ENCODE peak calls at places on chromosomes 13 and 19, in seven cellular contexts. S is ovary, F is left ventricle myocardium inferior, X is AG10803, K is fibroblast of mammary gland, Y is body of pancreas, J is astrocyte of the spinal cord. C is an unnamed sample.
A peak's percentile ranks its signal among the peaks of the same experiment; 100 is the strongest.

GRCh38 chr19:43518051-43518450 is 8.9 kb downstream of the ETHE1 start:
- DNase-seq in S (no peak), F (no peak), X (no peak), K (no peak), Y (no peak), J (no peak), C (no peak)

GRCh38 chr19:44851427-44851826 is 5.3 kb downstream of the NECTIN2 start:
- DNase-seq in S (no peak), F (no peak), X (no peak), K (no peak), Y (no peak), J (no peak), C (no peak)

GRCh38 chr19:33373701-33374405 is at the start of gene CEBPG:
- DNase-seq in S (peak; percentile 67), F (peak; percentile 59), X (peak; percentile 77), K (peak; percentile 30), Y (peak; percentile 72), J (peak; percentile 54), C (peak; percentile 64)

GRCh38 chr19:38210458-38210987 is 13.5 kb downstream of the DPF1 start:
- DNase-seq in S (peak; percentile 71), F (peak; percentile 74), X (no peak), K (no peak), Y (peak; percentile 29), J (peak; percentile 37), C (no peak)

GRCh38 chr19:46221981-46222610 is 7.4 kb upstream of the IGFL1 start:
- DNase-seq in S (peak; percentile 67), F (peak; percentile 29), X (peak; percentile 57), K (peak; percentile 68), Y (peak; percentile 66), J (peak; percentile 18), C (no peak)

GRCh38 chr13:76944457-76944856 is 3.9 kb upstream of the ACOD1 start:
- DNase-seq in S (no peak), F (no peak), X (peak; percentile 58), K (peak; percentile 81), Y (no peak), J (peak; percentile 47), C (no peak)

GRCh38 chr13:66775196-66775595 is 454.9 kb downstream of the PCDH9 start:
- DNase-seq in S (no peak), F (no peak), X (no peak), K (no peak), Y (no peak), J (no peak), C (no peak)

GRCh38 chr19:35260694-35261304 is 8.0 kb upstream of the USF2 start:
- DNase-seq in S (no peak), F (no peak), X (no peak), K (no peak), Y (no peak), J (no peak), C (no peak)

GRCh38 chr13:75637101-75637774 is 1.1 kb downstream of the LMO7 start:
- DNase-seq in S (no peak), F (no peak), X (no peak), K (peak; percentile 37), Y (no peak), J (peak; percentile 36), C (no peak)

GRCh38 chr19:1862424-1863307 is 713 bp downstream of the KLF16 start:
- DNase-seq in S (peak; percentile 73), F (no peak), X (no peak), K (no peak), Y (peak; percentile 40), J (no peak), C (peak; percentile 31)

GRCh38 chr19:11489378-11489777 is 8.5 kb upstream of the ELAVL3 start:
- DNase-seq in S (no peak), F (no peak), X (no peak), K (no peak), Y (no peak), J (no peak), C (no peak)

GRCh38 chr13:48403151-48403631 is 9.7 kb downstream of the LPAR6 start:
- DNase-seq in S (no peak), F (no peak), X (peak; percentile 37), K (peak; percentile 45), Y (no peak), J (no peak), C (peak; percentile 46)

GRCh38 chr13:40394304-40394983 is 272.0 kb downstream of the FOXO1 start:
- DNase-seq in S (no peak), F (no peak), X (no peak), K (peak; percentile 58), Y (no peak), J (no peak), C (peak; percentile 41)

GRCh38 chr13:107534548-107534947 is 680.8 kb downstream of the LIG4 start:
- DNase-seq in S (no peak), F (no peak), X (peak; percentile 4), K (no peak), Y (no peak), J (peak; percentile 25), C (no peak)

GRCh38 chr13:84648069-84648640 is 765.9 kb upstream of the SLITRK1 start:
- DNase-seq in S (no peak), F (no peak), X (no peak), K (peak; percentile 14), Y (no peak), J (no peak), C (no peak)

GRCh38 chr13:40272776-40273139 is 393.7 kb downstream of the FOXO1 start:
- DNase-seq in S (no peak), F (no peak), X (no peak), K (peak; percentile 76), Y (no peak), J (no peak), C (no peak)

GRCh38 chr19:1967087-1967608 is 26.2 kb downstream of the CSNK1G2 start:
- DNase-seq in S (no peak), F (no peak), X (no peak), K (no peak), Y (no peak), J (no peak), C (no peak)

GRCh38 chr19:33906578-33907335 is 110.1 kb downstream of the KCTD15 start:
- DNase-seq in S (peak; percentile 23), F (peak; percentile 18), X (peak; percentile 5), K (peak; percentile 10), Y (peak; percentile 35), J (peak; percentile 7), C (no peak)

GRCh38 chr19:49870309-49870901 is 3.0 kb upstream of the PNKP start:
- DNase-seq in S (peak; percentile 67), F (no peak), X (no peak), K (no peak), Y (no peak), J (no peak), C (no peak)

GRCh38 chr19:29329460-29330134 is 116.6 kb upstream of the UQCRFS1 start:
- DNase-seq in S (no peak), F (no peak), X (peak; percentile 7), K (no peak), Y (no peak), J (no peak), C (no peak)

GRCh38 chr19:49528211-49528771 is 488 bp downstream of the RCN3 start:
- DNase-seq in S (peak; percentile 72), F (no peak), X (peak; percentile 81), K (peak; percentile 86), Y (no peak), J (no peak), C (no peak)

GRCh38 chr19:58326914-58327726 is at the start of gene ZSCAN22:
- DNase-seq in S (peak; percentile 96), F (peak; percentile 98), X (peak; percentile 93), K (peak; percentile 96), Y (peak; percentile 96), J (peak; percentile 97), C (peak; percentile 97)

GRCh38 chr19:58330458-58330857 is 3.7 kb downstream of the ZSCAN22 start:
- DNase-seq in S (no peak), F (no peak), X (peak; percentile 59), K (peak; percentile 88), Y (no peak), J (peak; percentile 65), C (peak; percentile 48)

GRCh38 chr19:58326501-58326913 is 287 bp upstream of the ZSCAN22 start:
- DNase-seq in S (no peak), F (no peak), X (no peak), K (no peak), Y (no peak), J (no peak), C (no peak)

GRCh38 chr19:58328999-58329398 is 2.2 kb downstream of the ZSCAN22 start:
- DNase-seq in S (no peak), F (no peak), X (no peak), K (no peak), Y (no peak), J (no peak), C (no peak)

GRCh38 chr19:58325623-58326022 is 1.2 kb upstream of the ZSCAN22 start:
- DNase-seq in S (no peak), F (no peak), X (no peak), K (peak; percentile 52), Y (no peak), J (no peak), C (no peak)
- H3K4me3 ChIP-seq in S (peak overlapping the region; percentile 1), F (peak overlapping the region; percentile 84), X (peak overlapping the region; percentile 96), K (no peak overlapping the region), Y (no peak overlapping the region), J (peak overlapping the region; percentile 84), C (peak overlapping the region; percentile 66)

GRCh38 chr19:5079410-5079774 is 110.5 kb downstream of the KDM4B start:
- DNase-seq in S (no peak), F (no peak), X (no peak), K (no peak), Y (no peak), J (no peak), C (no peak)

GRCh38 chr19:5078666-5079409 is 109.9 kb downstream of the KDM4B start:
- DNase-seq in S (no peak), F (peak; percentile 46), X (no peak), K (no peak), Y (peak; percentile 37), J (no peak), C (no peak)

GRCh38 chr19:5076440-5077208 is 107.7 kb downstream of the KDM4B start:
- DNase-seq in S (no peak), F (no peak), X (no peak), K (no peak), Y (no peak), J (no peak), C (no peak)

GRCh38 chr19:5077209-5077515 is 108.2 kb downstream of the KDM4B start:
- DNase-seq in S (no peak), F (no peak), X (no peak), K (no peak), Y (no peak), J (no peak), C (no peak)

DNA sequence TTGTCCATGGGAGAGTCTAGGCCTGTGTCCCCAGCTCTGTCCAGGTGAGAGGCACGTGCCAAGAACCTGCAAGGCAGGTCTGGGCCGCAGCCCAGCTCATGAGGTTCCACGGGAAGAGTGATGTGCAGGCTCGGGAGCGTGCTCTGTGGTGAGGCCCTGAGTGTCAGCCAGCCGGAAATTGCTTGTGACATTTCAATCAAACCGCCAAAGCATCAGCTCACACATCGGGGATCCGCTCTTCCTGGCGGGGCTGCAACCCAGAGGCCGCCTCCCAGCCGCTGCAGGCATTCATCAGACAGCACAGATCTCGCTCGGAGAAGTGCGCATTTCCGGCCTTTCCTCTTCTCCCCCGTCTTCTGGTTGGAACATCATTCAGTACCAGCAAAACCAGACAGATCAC is 109.3 kb downstream of the KDM4B start:
- DNase-seq in S (no peak), F (no peak), X (no peak), K (no peak), Y (no peak), J (no peak), C (no peak)
- H3K4me3 ChIP-seq in S (no peak overlapping the region), F (no peak overlapping the region), X (no peak overlapping the region), K (no peak overlapping the region), Y (no peak overlapping the region), J (no peak overlapping the region), C (no peak overlapping the region)

GRCh38 chr13:112903071-112903577 is 65.9 kb upstream of the MCF2L start:
- DNase-seq in S (no peak), F (no peak), X (no peak), K (no peak), Y (no peak), J (no peak), C (no peak)
- H3K4me3 ChIP-seq in S (no peak overlapping the region), F (no peak overlapping the region), X (no peak overlapping the region), K (no peak overlapping the region), Y (no peak overlapping the region), J (no peak overlapping the region), C (no peak overlapping the region)

GRCh38 chr19:14561832-14562351 is 10.0 kb downstream of the NDUFB7 start:
- DNase-seq in S (no peak), F (peak; percentile 57), X (no peak), K (peak; percentile 34), Y (peak; percentile 58), J (no peak), C (no peak)
- H3K4me3 ChIP-seq in S (no peak overlapping the region), F (peak overlapping the region; percentile 50), X (no peak overlapping the region), K (no peak overlapping the region), Y (no peak overlapping the region), J (no peak overlapping the region), C (no peak overlapping the region)